ENCODE peak calls at places on chromosomes 11 and 22, in four cellular contexts. One of them, this sample, is unnamed.

GRCh38 chr11:85627332-85627997 is at the start of gene DLG2:
- DNase-seq in IMR-90: peak
- DNase-seq in uterus: peak
- DNase-seq in cardiac muscle cell: peak
- DNase-seq in this sample: no peak

GRCh38 chr22:46651316-46651715 is 31.1 kb downstream of the GRAMD4 start:
- DNase-seq in IMR-90: no peak
- DNase-seq in cardiac muscle cell: no peak
- DNase-seq in uterus: no peak
- DNase-seq in this sample: no peak

GRCh38 chr11:108135845-108136599 is 14.7 kb downstream of the ACAT1 start:
- DNase-seq in IMR-90: peak
- DNase-seq in uterus: no peak
- DNase-seq in cardiac muscle cell: peak
- DNase-seq in this sample: no peak

GRCh38 chr22:43205261-43205691 is 18.3 kb upstream of the TTLL12 start:
- DNase-seq in cardiac muscle cell: no peak
- DNase-seq in uterus: no peak
- DNase-seq in IMR-90: no peak
- DNase-seq in this sample: no peak

GRCh38 chr11:76329084-76329648 is 51.8 kb downstream of the THAP12 start:
- DNase-seq in uterus: no peak
- DNase-seq in cardiac muscle cell: peak
- DNase-seq in IMR-90: peak
- DNase-seq in this sample: no peak

GRCh38 chr11:68684385-68685356 is at the start of gene GAL:
- DNase-seq in uterus: no peak
- DNase-seq in IMR-90: no peak
- DNase-seq in cardiac muscle cell: no peak
- DNase-seq in this sample: no peak

GRCh38 chr22:37060801-37061610 is 9.5 kb downstream of the KCTD17 start:
- DNase-seq in cardiac muscle cell: no peak
- DNase-seq in uterus: no peak
- DNase-seq in IMR-90: no peak
- DNase-seq in this sample: no peak

GRCh38 chr11:121670792-121671275 is 218.1 kb upstream of the SORL1-AS1 start:
- DNase-seq in cardiac muscle cell: peak
- DNase-seq in uterus: no peak
- DNase-seq in IMR-90: no peak
- DNase-seq in this sample: no peak

GRCh38 chr11:68045900-68046299 is 7.1 kb downstream of the TCIRG1 start:
- DNase-seq in uterus: no peak
- DNase-seq in cardiac muscle cell: no peak
- DNase-seq in IMR-90: no peak
- DNase-seq in this sample: no peak

GRCh38 chr11:100396281-100396680 is 290.8 kb upstream of the ARHGAP42 start:
- DNase-seq in uterus: no peak
- DNase-seq in IMR-90: no peak
- DNase-seq in cardiac muscle cell: no peak
- DNase-seq in this sample: no peak

GRCh38 chr11:93906486-93906885 is 56.1 kb upstream of the VSTM5 start:
- DNase-seq in IMR-90: peak
- DNase-seq in uterus: no peak
- DNase-seq in cardiac muscle cell: no peak
- DNase-seq in this sample: no peak

GRCh38 chr11:128467610-128468041 is 119.7 kb downstream of the ETS1 start:
- DNase-seq in uterus: peak
- DNase-seq in cardiac muscle cell: peak
- DNase-seq in IMR-90: peak
- DNase-seq in this sample: no peak

GRCh38 chr11:13140028-13140870 is 131.1 kb downstream of the RASSF10 start:
- DNase-seq in IMR-90: peak
- DNase-seq in uterus: no peak
- DNase-seq in cardiac muscle cell: peak
- DNase-seq in this sample: no peak

GRCh38 chr11:118342503-118343161 is at the start of gene CD3D:
- DNase-seq in uterus: no peak
- DNase-seq in cardiac muscle cell: no peak
- DNase-seq in IMR-90: no peak
- DNase-seq in this sample: no peak

GRCh38 chr11:89182773-89183172 is 5.1 kb downstream of the TYR start:
- DNase-seq in uterus: no peak
- DNase-seq in IMR-90: peak
- DNase-seq in cardiac muscle cell: no peak
- DNase-seq in this sample: no peak

GRCh38 chr11:19116971-19117759 is at the start of gene ZDHHC13:
- DNase-seq in cardiac muscle cell: peak
- DNase-seq in IMR-90: peak
- DNase-seq in uterus: peak
- DNase-seq in this sample: peak

GRCh38 chr22:40426671-40427070 is 56.3 kb downstream of the SGSM3 start:
- DNase-seq in uterus: no peak
- DNase-seq in cardiac muscle cell: no peak
- DNase-seq in IMR-90: peak
- DNase-seq in this sample: no peak

GRCh38 chr11:37533087-37533486 is 935.1 kb upstream of the RAG2 start:
- DNase-seq in uterus: no peak
- DNase-seq in IMR-90: no peak
- DNase-seq in cardiac muscle cell: no peak
- DNase-seq in this sample: no peak

GRCh38 chr11:82757660-82758301 is 24.1 kb upstream of the FAM181B start:
- DNase-seq in uterus: no peak
- DNase-seq in cardiac muscle cell: no peak
- DNase-seq in IMR-90: no peak
- DNase-seq in this sample: no peak

GRCh38 chr11:114297806-114298700 is 1.9 kb downstream of the NNMT start:
- DNase-seq in cardiac muscle cell: peak
- DNase-seq in uterus: no peak
- DNase-seq in IMR-90: no peak
- DNase-seq in this sample: no peak

GRCh38 chr11:105189586-105189985 is 50.0 kb upstream of the CARD18 start:
- DNase-seq in IMR-90: no peak
- DNase-seq in cardiac muscle cell: peak
- DNase-seq in uterus: no peak
- DNase-seq in this sample: no peak

GRCh38 chr11:87081358-87081757 is 43.6 kb downstream of the TMEM135 start:
- DNase-seq in uterus: no peak
- DNase-seq in IMR-90: no peak
- DNase-seq in cardiac muscle cell: no peak
- DNase-seq in this sample: no peak

GRCh38 chr22:17476838-17477237 is 86.5 kb upstream of the SLC25A18 start:
- DNase-seq in uterus: no peak
- DNase-seq in cardiac muscle cell: peak
- DNase-seq in IMR-90: no peak
- DNase-seq in this sample: no peak

GRCh38 chr11:1178201-1178885 is 20.6 kb downstream of the MUC5AC start:
- DNase-seq in uterus: no peak
- DNase-seq in cardiac muscle cell: no peak
- DNase-seq in IMR-90: no peak
- DNase-seq in this sample: no peak

GRCh38 chr11:115581871-115582639 is 77.8 kb upstream of the CADM1 start:
- DNase-seq in cardiac muscle cell: no peak
- DNase-seq in IMR-90: peak
- DNase-seq in uterus: no peak
- DNase-seq in this sample: peak

GRCh38 chr11:93393386-93393785 is 62.8 kb downstream of the DEUP1 start:
- DNase-seq in IMR-90: no peak
- DNase-seq in uterus: no peak
- DNase-seq in cardiac muscle cell: no peak
- DNase-seq in this sample: no peak

GRCh38 chr11:133133053-133133452 is 399.2 kb downstream of the OPCML start:
- DNase-seq in cardiac muscle cell: no peak
- DNase-seq in uterus: no peak
- DNase-seq in IMR-90: no peak
- DNase-seq in this sample: no peak

GRCh38 chr11:2325719-2326118 is 23.9 kb downstream of the TSPAN32 start:
- DNase-seq in uterus: no peak
- DNase-seq in cardiac muscle cell: peak
- DNase-seq in IMR-90: peak
- DNase-seq in this sample: no peak

GRCh38 chr11:57303990-57304579 is 20.7 kb downstream of the TNKS1BP1 start:
- DNase-seq in IMR-90: no peak
- DNase-seq in uterus: no peak
- DNase-seq in cardiac muscle cell: peak
- DNase-seq in this sample: no peak

GRCh38 chr11:20631525-20632168 is 32.2 kb downstream of the SLC6A5 start:
- DNase-seq in IMR-90: no peak
- DNase-seq in uterus: no peak
- DNase-seq in cardiac muscle cell: no peak
- DNase-seq in this sample: no peak

GRCh38 chr11:6538456-6538855 is 41.4 kb downstream of the DNHD1 start:
- DNase-seq in cardiac muscle cell: no peak
- DNase-seq in IMR-90: no peak
- DNase-seq in uterus: no peak
- DNase-seq in this sample: no peak

GRCh38 chr11:73141031-73141308 is 1.1 kb downstream of the FCHSD2 start:
- DNase-seq in cardiac muscle cell: no peak
- DNase-seq in uterus: peak
- DNase-seq in IMR-90: no peak
- DNase-seq in this sample: no peak

GRCh38 chr22:39932918-39933649 is 27.1 kb upstream of the TMA7B start:
- DNase-seq in IMR-90: no peak
- DNase-seq in cardiac muscle cell: peak
- DNase-seq in uterus: no peak
- DNase-seq in this sample: peak

GRCh38 chr11:11252403-11252802 is 100.6 kb downstream of the CSNK2A3 start:
- DNase-seq in uterus: no peak
- DNase-seq in IMR-90: no peak
- DNase-seq in cardiac muscle cell: no peak
- DNase-seq in this sample: no peak

GRCh38 chr11:122731500-122731913 is 76.0 kb downstream of the UBASH3B start:
- DNase-seq in cardiac muscle cell: peak
- DNase-seq in uterus: no peak
- DNase-seq in IMR-90: peak
- DNase-seq in this sample: no peak

DNA sequence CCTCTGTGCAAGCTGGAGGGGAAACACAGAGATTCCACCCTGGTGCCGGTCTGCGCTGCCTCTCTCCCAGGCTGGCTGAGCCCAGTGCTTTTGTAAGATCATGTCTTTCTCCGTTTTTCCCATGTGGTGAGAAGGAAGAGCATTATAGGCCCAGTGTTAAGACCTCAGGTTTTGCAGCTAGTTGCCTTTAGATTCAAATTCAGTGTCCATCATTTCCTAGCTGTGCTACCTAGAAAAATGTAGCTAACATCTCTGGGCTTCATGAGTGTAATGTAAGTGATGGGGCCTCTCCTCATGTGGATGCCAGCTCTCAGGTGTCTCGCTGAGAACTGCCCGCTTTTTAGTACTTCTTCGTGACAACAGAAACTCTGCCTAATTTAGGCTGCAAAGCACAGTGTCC is 456 bp upstream of the ELF5 start:
- DNase-seq in cardiac muscle cell: no peak
- DNase-seq in IMR-90: no peak
- DNase-seq in uterus: no peak
- DNase-seq in this sample: no peak
- H3K4me3 ChIP-seq in cardiac muscle cell: no peak
- H3K4me3 ChIP-seq in IMR-90: no peak
- H3K4me3 ChIP-seq in uterus: no peak
- H3K4me3 ChIP-seq in this sample: no peak

DNA sequence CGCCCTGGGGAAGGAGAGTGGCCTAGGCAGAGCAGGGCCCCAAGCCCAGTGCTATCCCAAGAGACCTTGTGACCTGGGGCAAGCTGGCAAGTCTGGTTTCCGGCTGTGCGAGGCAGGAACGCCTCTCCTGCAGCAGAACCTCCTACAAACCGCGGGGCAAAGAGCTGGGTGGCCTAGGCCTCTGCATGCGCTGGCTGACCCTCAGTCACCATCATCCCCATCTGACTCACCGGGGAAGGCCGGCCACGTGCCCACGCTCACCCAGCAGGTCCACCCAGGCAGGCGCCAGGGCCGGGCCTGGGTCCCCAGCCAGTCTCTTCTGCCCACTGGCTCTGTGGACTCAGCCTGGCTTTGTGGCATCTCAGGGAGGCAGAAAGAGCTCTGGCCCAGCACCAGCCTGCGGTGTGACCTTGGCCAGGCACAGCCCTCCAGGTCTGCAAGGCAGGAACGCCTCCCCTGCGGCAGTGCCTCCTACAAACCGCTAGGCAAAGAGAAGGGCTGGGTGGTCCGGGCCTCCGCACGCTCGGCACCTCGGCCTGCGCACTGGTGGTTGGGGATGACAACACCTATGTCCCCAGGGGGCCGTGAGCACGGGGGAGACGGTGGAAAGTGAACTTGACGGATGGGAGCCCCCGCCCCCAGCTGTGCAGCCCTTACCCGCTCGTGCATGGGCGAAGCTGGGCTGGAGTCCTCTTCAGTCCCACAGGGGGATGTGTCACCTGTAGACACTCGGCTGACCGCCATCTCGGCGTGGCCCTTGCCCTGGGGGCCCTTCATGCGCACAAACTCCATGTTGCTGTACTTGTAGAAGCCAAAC is 38.2 kb downstream of the KIAA0930 start:
- DNase-seq in cardiac muscle cell: no peak
- DNase-seq in uterus: no peak
- DNase-seq in IMR-90: peak
- DNase-seq in this sample: no peak
- H3K27ac ChIP-seq in cardiac muscle cell: no peak
- H3K27ac ChIP-seq in uterus: no peak
- H3K27ac ChIP-seq in IMR-90: peak
- H3K27ac ChIP-seq in this sample: no peak

DNA sequence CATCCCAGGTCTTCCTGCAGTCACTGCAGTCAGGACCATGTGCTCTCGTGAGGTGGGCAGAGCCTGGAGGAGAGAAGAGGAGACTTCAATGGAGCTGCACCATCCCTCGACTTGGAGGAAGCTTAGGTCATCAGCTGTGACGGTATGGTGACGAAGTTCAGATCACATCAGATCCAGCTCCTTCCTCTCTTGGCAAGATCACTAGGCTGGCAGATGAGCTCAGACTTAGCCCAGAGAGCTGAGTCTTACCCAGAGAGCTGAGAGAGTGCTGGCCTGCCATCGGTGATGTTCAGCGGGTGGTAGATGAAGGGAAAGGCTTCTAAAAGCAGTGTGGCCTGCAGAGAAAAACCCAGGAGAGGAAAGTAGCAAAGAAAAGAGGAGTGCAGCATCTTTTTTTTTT is 1.8 kb upstream of the SLC15A3 start:
- DNase-seq in uterus: no peak
- DNase-seq in cardiac muscle cell: no peak
- DNase-seq in IMR-90: peak
- DNase-seq in this sample: no peak
- H3K4me3 ChIP-seq in uterus: no peak
- H3K4me3 ChIP-seq in cardiac muscle cell: no peak
- H3K4me3 ChIP-seq in IMR-90: no peak
- H3K4me3 ChIP-seq in this sample: no peak

GRCh38 chr22:26713823-26714449 is 56.5 kb downstream of the MIAT start:
- DNase-seq in IMR-90: no peak
- DNase-seq in uterus: no peak
- DNase-seq in cardiac muscle cell: peak
- DNase-seq in this sample: no peak
- H3K27ac ChIP-seq in IMR-90: no peak
- H3K27ac ChIP-seq in uterus: no peak
- H3K27ac ChIP-seq in cardiac muscle cell: peak
- H3K27ac ChIP-seq in this sample: no peak